ENCODE peak calls at places on chromosomes 12 and 14, in seven cellular contexts. One of them, this sample, is unnamed.

GRCh38 chr14:24911324-24912095 is 138.4 kb downstream of the STXBP6 start:
- DNase-seq in AG09319: peak
- DNase-seq in colonic mucosa: peak
- DNase-seq in tibial nerve: peak
- DNase-seq in right atrium auricular region: no peak
- DNase-seq in HepG2: no peak
- DNase-seq in nephron progenitor cell: no peak
- DNase-seq in this sample: no peak

GRCh38 chr12:91171475-91171874 is 11.1 kb downstream of the DCN start:
- DNase-seq in HepG2: no peak
- DNase-seq in AG09319: no peak
- DNase-seq in right atrium auricular region: no peak
- DNase-seq in colonic mucosa: no peak
- DNase-seq in nephron progenitor cell: no peak
- DNase-seq in tibial nerve: no peak
- DNase-seq in this sample: no peak

GRCh38 chr12:120677765-120678473 is 9.0 kb upstream of the MLEC start:
- DNase-seq in AG09319: no peak
- DNase-seq in right atrium auricular region: no peak
- DNase-seq in colonic mucosa: no peak
- DNase-seq in nephron progenitor cell: no peak
- DNase-seq in HepG2: no peak
- DNase-seq in tibial nerve: no peak
- DNase-seq in this sample: no peak

GRCh38 chr14:31945074-31945613 is 132.0 kb upstream of the ARHGAP5 start:
- DNase-seq in colonic mucosa: peak
- DNase-seq in AG09319: no peak
- DNase-seq in HepG2: peak
- DNase-seq in tibial nerve: no peak
- DNase-seq in right atrium auricular region: no peak
- DNase-seq in nephron progenitor cell: no peak
- DNase-seq in this sample: no peak

GRCh38 chr14:88518592-88519512 is 36.0 kb downstream of the PTPN21 start:
- DNase-seq in colonic mucosa: no peak
- DNase-seq in nephron progenitor cell: no peak
- DNase-seq in right atrium auricular region: no peak
- DNase-seq in AG09319: peak
- DNase-seq in tibial nerve: no peak
- DNase-seq in HepG2: no peak
- DNase-seq in this sample: no peak

GRCh38 chr14:52918486-52918885 is 32.4 kb downstream of the FERMT2 start:
- DNase-seq in HepG2: no peak
- DNase-seq in colonic mucosa: no peak
- DNase-seq in AG09319: no peak
- DNase-seq in right atrium auricular region: no peak
- DNase-seq in tibial nerve: peak
- DNase-seq in nephron progenitor cell: no peak
- DNase-seq in this sample: no peak

GRCh38 chr12:26188132-26188531 is 7.2 kb upstream of the SSPN start:
- DNase-seq in right atrium auricular region: no peak
- DNase-seq in colonic mucosa: no peak
- DNase-seq in tibial nerve: no peak
- DNase-seq in HepG2: no peak
- DNase-seq in AG09319: no peak
- DNase-seq in nephron progenitor cell: no peak
- DNase-seq in this sample: no peak

GRCh38 chr12:72330291-72330690 is 58.1 kb downstream of the TRHDE start:
- DNase-seq in tibial nerve: no peak
- DNase-seq in AG09319: peak
- DNase-seq in HepG2: no peak
- DNase-seq in right atrium auricular region: no peak
- DNase-seq in colonic mucosa: no peak
- DNase-seq in nephron progenitor cell: peak
- DNase-seq in this sample: no peak

GRCh38 chr12:66011731-66012130 is 118.8 kb downstream of the LLPH start:
- DNase-seq in AG09319: peak
- DNase-seq in nephron progenitor cell: no peak
- DNase-seq in tibial nerve: no peak
- DNase-seq in colonic mucosa: no peak
- DNase-seq in right atrium auricular region: no peak
- DNase-seq in HepG2: no peak
- DNase-seq in this sample: no peak

GRCh38 chr12:107610030-107610859 is 75.4 kb upstream of the PWP1 start:
- DNase-seq in tibial nerve: no peak
- DNase-seq in AG09319: peak
- DNase-seq in right atrium auricular region: no peak
- DNase-seq in HepG2: peak
- DNase-seq in nephron progenitor cell: peak
- DNase-seq in colonic mucosa: no peak
- DNase-seq in this sample: peak

GRCh38 chr12:53236443-53237111 is 4.6 kb upstream of the RARG start:
- DNase-seq in tibial nerve: no peak
- DNase-seq in colonic mucosa: no peak
- DNase-seq in nephron progenitor cell: no peak
- DNase-seq in HepG2: no peak
- DNase-seq in right atrium auricular region: no peak
- DNase-seq in AG09319: no peak
- DNase-seq in this sample: no peak

GRCh38 chr12:63163542-63163941 is 12.5 kb upstream of the AVPR1A start:
- DNase-seq in tibial nerve: no peak
- DNase-seq in colonic mucosa: no peak
- DNase-seq in HepG2: no peak
- DNase-seq in right atrium auricular region: no peak
- DNase-seq in nephron progenitor cell: no peak
- DNase-seq in AG09319: no peak
- DNase-seq in this sample: no peak

GRCh38 chr12:11962795-11963347 is 107.9 kb upstream of the BCL2L14 start:
- DNase-seq in right atrium auricular region: no peak
- DNase-seq in nephron progenitor cell: no peak
- DNase-seq in AG09319: no peak
- DNase-seq in HepG2: no peak
- DNase-seq in tibial nerve: no peak
- DNase-seq in colonic mucosa: no peak
- DNase-seq in this sample: no peak

GRCh38 chr12:4849024-4849594 is 60.6 kb upstream of the KCNA1 start:
- DNase-seq in AG09319: no peak
- DNase-seq in right atrium auricular region: no peak
- DNase-seq in nephron progenitor cell: peak
- DNase-seq in HepG2: peak
- DNase-seq in tibial nerve: no peak
- DNase-seq in colonic mucosa: no peak
- DNase-seq in this sample: no peak

GRCh38 chr12:124188561-124189405 is 106.1 kb upstream of the RFLNA start:
- DNase-seq in HepG2: peak
- DNase-seq in right atrium auricular region: no peak
- DNase-seq in nephron progenitor cell: no peak
- DNase-seq in AG09319: no peak
- DNase-seq in tibial nerve: no peak
- DNase-seq in colonic mucosa: no peak
- DNase-seq in this sample: no peak

GRCh38 chr12:44465139-44465538 is 411.0 kb downstream of the NELL2 start:
- DNase-seq in HepG2: no peak
- DNase-seq in colonic mucosa: no peak
- DNase-seq in right atrium auricular region: no peak
- DNase-seq in tibial nerve: no peak
- DNase-seq in nephron progenitor cell: no peak
- DNase-seq in AG09319: no peak
- DNase-seq in this sample: no peak

GRCh38 chr12:68539615-68539952 is 71.1 kb upstream of the RAP1B start:
- DNase-seq in tibial nerve: no peak
- DNase-seq in right atrium auricular region: no peak
- DNase-seq in AG09319: no peak
- DNase-seq in nephron progenitor cell: no peak
- DNase-seq in colonic mucosa: no peak
- DNase-seq in HepG2: no peak
- DNase-seq in this sample: no peak

GRCh38 chr14:101809671-101810514 is 48.4 kb downstream of the PPP2R5C start:
- DNase-seq in right atrium auricular region: peak
- DNase-seq in nephron progenitor cell: peak
- DNase-seq in AG09319: peak
- DNase-seq in HepG2: peak
- DNase-seq in tibial nerve: peak
- DNase-seq in colonic mucosa: peak
- DNase-seq in this sample: peak

GRCh38 chr12:53538209-53538689 is 31.0 kb upstream of the NPFF start:
- DNase-seq in HepG2: peak
- DNase-seq in right atrium auricular region: no peak
- DNase-seq in colonic mucosa: peak
- DNase-seq in tibial nerve: peak
- DNase-seq in AG09319: peak
- DNase-seq in nephron progenitor cell: no peak
- DNase-seq in this sample: no peak

GRCh38 chr14:100534528-100535286 is 52.5 kb downstream of the BEGAIN start:
- DNase-seq in right atrium auricular region: peak
- DNase-seq in nephron progenitor cell: peak
- DNase-seq in AG09319: no peak
- DNase-seq in tibial nerve: peak
- DNase-seq in HepG2: no peak
- DNase-seq in colonic mucosa: peak
- DNase-seq in this sample: peak

GRCh38 chr12:114952573-114953196 is 268.7 kb upstream of the TBX3 start:
- DNase-seq in nephron progenitor cell: no peak
- DNase-seq in colonic mucosa: no peak
- DNase-seq in right atrium auricular region: peak
- DNase-seq in tibial nerve: no peak
- DNase-seq in AG09319: no peak
- DNase-seq in HepG2: no peak
- DNase-seq in this sample: peak

GRCh38 chr12:32293808-32294419 is 105.4 kb upstream of the FGD4 start:
- DNase-seq in colonic mucosa: no peak
- DNase-seq in AG09319: no peak
- DNase-seq in HepG2: no peak
- DNase-seq in tibial nerve: no peak
- DNase-seq in right atrium auricular region: no peak
- DNase-seq in nephron progenitor cell: no peak
- DNase-seq in this sample: no peak
- TF ChIP-seq CTCF in colonic mucosa: no peak
- TF ChIP-seq CTCF in AG09319: no peak
- TF ChIP-seq CTCF in HepG2: no peak
- TF ChIP-seq CTCF in tibial nerve: no peak
- TF ChIP-seq CTCF in right atrium auricular region: no peak
- TF ChIP-seq CTCF in nephron progenitor cell: peak
- TF ChIP-seq CTCF in this sample: peak

DNA sequence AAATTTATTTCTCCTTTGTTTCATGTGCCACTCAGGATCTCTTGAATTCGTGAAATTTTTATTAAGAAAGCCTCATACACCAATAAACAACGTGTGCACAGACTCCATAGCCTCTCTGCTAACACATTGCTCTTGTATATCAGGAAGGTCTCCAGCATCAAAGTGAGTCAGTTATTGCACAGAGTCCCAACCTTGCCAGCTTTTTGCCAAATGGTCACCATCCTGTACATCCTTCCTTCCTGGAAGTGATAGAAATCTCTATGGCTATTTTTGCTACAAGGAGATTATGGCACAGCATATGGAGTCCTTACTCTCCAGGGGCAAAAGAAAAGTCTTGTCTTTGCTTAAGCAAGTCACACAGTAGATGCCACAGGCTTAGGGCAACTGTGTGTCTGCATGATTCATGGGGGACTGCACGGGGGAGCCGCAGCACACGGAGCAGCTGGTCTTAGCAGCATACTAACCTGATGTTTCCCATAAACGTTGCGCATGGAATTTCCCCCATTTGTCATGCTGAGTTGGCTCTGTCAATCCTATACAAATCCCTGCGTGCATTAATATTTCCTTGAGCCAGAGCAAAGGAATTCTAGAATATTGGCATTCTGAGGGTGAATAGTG is 71.0 kb downstream of the SAMD4A start:
- DNase-seq in colonic mucosa: no peak
- DNase-seq in HepG2: no peak
- DNase-seq in nephron progenitor cell: peak
- DNase-seq in AG09319: no peak
- DNase-seq in tibial nerve: no peak
- DNase-seq in right atrium auricular region: no peak
- DNase-seq in this sample: no peak
- TF ChIP-seq CTCF in colonic mucosa: no peak
- TF ChIP-seq CTCF in HepG2: no peak
- TF ChIP-seq CTCF in nephron progenitor cell: no peak
- TF ChIP-seq CTCF in AG09319: no peak
- TF ChIP-seq CTCF in tibial nerve: no peak
- TF ChIP-seq CTCF in right atrium auricular region: no peak
- TF ChIP-seq CTCF in this sample: no peak

DNA sequence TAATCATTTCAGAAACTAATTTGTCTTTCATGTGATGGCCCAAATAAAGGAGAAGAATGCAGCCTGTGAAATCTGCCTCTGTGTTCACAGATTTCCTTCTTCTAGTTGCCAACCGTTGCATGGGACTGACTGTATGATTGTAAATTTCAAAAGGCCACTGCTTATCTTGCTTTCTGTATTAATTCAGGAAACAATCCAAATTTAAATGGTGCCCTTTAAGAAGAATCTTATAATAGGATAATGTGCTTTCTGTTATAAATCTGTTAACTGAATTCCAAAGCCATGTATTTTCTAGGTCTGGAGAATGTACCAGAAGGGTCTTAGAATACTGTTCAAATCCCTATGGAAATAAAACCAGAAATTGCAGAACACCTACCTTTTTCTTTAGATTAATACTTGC is 58.6 kb upstream of the ATP2A2 start:
- DNase-seq in colonic mucosa: no peak
- DNase-seq in HepG2: no peak
- DNase-seq in AG09319: no peak
- DNase-seq in right atrium auricular region: no peak
- DNase-seq in nephron progenitor cell: no peak
- DNase-seq in tibial nerve: no peak
- DNase-seq in this sample: no peak
- TF ChIP-seq CTCF in colonic mucosa: no peak
- TF ChIP-seq CTCF in HepG2: no peak
- TF ChIP-seq CTCF in AG09319: no peak
- TF ChIP-seq CTCF in right atrium auricular region: no peak
- TF ChIP-seq CTCF in nephron progenitor cell: no peak
- TF ChIP-seq CTCF in tibial nerve: no peak
- TF ChIP-seq CTCF in this sample: no peak

DNA sequence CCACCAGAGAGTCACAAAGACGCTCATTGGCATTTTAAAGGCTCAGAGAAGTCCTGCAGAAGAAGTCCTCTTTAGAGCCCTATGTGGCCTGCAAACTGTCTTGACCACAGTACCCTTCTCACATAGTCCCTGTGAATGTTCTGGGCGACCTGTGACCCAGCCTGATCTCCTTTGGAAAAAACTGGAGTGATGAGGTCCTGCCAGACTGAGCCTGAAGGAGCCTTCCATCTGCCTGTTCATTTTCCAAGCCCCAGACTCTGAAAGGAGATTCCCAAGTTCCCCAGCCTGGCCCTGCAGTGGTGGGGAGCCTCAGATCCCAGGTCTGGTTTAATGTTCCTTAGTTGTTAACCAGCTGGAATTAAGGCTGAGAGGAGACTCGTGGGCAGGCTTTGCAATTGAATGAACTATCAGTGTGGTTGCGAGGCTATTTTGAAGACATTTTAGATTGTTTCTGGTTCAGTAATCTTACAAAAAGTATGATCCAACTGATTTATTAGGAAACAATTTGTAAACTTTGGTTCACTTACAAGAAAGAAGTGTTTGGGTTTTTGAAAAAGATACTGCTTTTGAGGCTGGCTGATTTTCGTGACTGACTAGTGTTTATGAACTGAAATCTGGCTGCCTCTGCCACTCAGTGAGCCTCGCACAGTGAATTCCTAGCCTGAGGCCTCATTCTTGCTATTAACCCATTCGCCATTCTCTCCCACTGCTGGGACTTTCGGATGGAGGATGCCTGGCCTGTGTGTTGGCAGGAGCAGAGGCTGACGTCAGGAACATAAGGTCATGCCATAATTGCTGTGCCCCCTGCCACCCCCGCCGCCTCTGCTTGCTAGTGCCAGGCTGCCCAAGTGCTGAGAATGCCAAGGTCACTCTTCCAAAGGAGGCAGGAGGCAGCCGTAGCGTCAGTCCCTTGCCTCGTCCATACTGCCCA is 249.0 kb downstream of the CACNA1C start:
- DNase-seq in AG09319: peak
- DNase-seq in colonic mucosa: no peak
- DNase-seq in tibial nerve: no peak
- DNase-seq in right atrium auricular region: no peak
- DNase-seq in nephron progenitor cell: no peak
- DNase-seq in HepG2: no peak
- DNase-seq in this sample: no peak
- TF ChIP-seq CTCF in AG09319: no peak
- TF ChIP-seq CTCF in colonic mucosa: no peak
- TF ChIP-seq CTCF in tibial nerve: no peak
- TF ChIP-seq CTCF in right atrium auricular region: no peak
- TF ChIP-seq CTCF in nephron progenitor cell: no peak
- TF ChIP-seq CTCF in HepG2: no peak
- TF ChIP-seq CTCF in this sample: no peak

This sample was measured in mesothelial cell of epicardium.